ENCODE peak calls at places on chromosome 11, in ten cellular contexts. G, M, B, A, Q, Z, T, S, D and E are unnamed samples.

GRCh38 chr11:61092280-61092766 is 10.0 kb upstream of the CD5 start:
- DNase-seq in G (no peak), M (no peak), B (no peak), A (peak; percentile 65), Q (no peak), Z (peak; percentile 43), T (no peak), S (no peak), D (peak; percentile 56), E (no peak)

GRCh38 chr11:113715273-113715672 is 9.2 kb upstream of the TMPRSS5 start:
- DNase-seq in G (no peak), M (no peak), B (no peak), A (no peak), Q (no peak), Z (no peak), T (no peak), S (no peak), D (no peak), E (no peak)

GRCh38 chr11:65224939-65225283 is 36.9 kb upstream of the POLA2 start:
- DNase-seq in G (peak; percentile 65), M (peak; percentile 39), B (no peak), A (no peak), Q (peak; percentile 79), Z (no peak), T (no peak), S (no peak), D (no peak), E (no peak)

GRCh38 chr11:75436806-75437205 is 3.8 kb upstream of the KLHL35 start:
- DNase-seq in G (no peak), M (no peak), B (no peak), A (no peak), Q (no peak), Z (no peak), T (no peak), S (no peak), D (no peak), E (no peak)

GRCh38 chr11:1309498-1310314 is at the start of gene TOLLIP:
- DNase-seq in G (peak; percentile 95), M (peak; percentile 42), B (peak; percentile 95), A (peak; percentile 96), Q (peak; percentile 77), Z (peak; percentile 99), T (peak; percentile 99), S (peak; percentile 95), D (peak; percentile 95), E (peak; percentile 100)

GRCh38 chr11:108286369-108286768 is 63.5 kb downstream of the ATM start:
- DNase-seq in G (no peak), M (no peak), B (no peak), A (no peak), Q (no peak), Z (no peak), T (no peak), S (no peak), D (no peak), E (no peak)

GRCh38 chr11:15146271-15147003 is 31.7 kb downstream of the INSC start:
- DNase-seq in G (no peak), M (no peak), B (no peak), A (no peak), Q (no peak), Z (no peak), T (no peak), S (no peak), D (no peak), E (no peak)

GRCh38 chr11:112961751-112962747 is 829 bp downstream of the NCAM1 start:
- DNase-seq in G (no peak), M (no peak), B (peak; percentile 50), A (no peak), Q (no peak), Z (no peak), T (peak; percentile 22), S (peak; percentile 69), D (no peak), E (peak; percentile 22)

GRCh38 chr11:6405039-6405667 is 13.7 kb downstream of the APBB1 start:
- DNase-seq in G (no peak), M (no peak), B (peak; percentile 42), A (no peak), Q (peak; percentile 70), Z (no peak), T (no peak), S (peak; percentile 84), D (no peak), E (no peak)

GRCh38 chr11:115580927-115581680 is 76.9 kb upstream of the CADM1 start:
- DNase-seq in G (no peak), M (no peak), B (no peak), A (no peak), Q (no peak), Z (no peak), T (no peak), S (no peak), D (no peak), E (peak; percentile 48)

GRCh38 chr11:111119751-111120150 is 125.8 kb upstream of the POU2AF2 start:
- DNase-seq in G (no peak), M (no peak), B (no peak), A (no peak), Q (no peak), Z (no peak), T (no peak), S (no peak), D (no peak), E (no peak)

GRCh38 chr11:64998690-64999431 is 2.1 kb upstream of the BATF2 start:
- DNase-seq in G (no peak), M (no peak), B (no peak), A (no peak), Q (no peak), Z (no peak), T (no peak), S (no peak), D (no peak), E (no peak)

GRCh38 chr11:76765863-76766350 is 17.2 kb upstream of the TSKU start:
- DNase-seq in G (no peak), M (no peak), B (no peak), A (no peak), Q (no peak), Z (no peak), T (no peak), S (no peak), D (no peak), E (no peak)

GRCh38 chr11:7869467-7869866 is 61.6 kb downstream of the OR10A6 start:
- DNase-seq in G (no peak), M (no peak), B (no peak), A (no peak), Q (no peak), Z (no peak), T (no peak), S (no peak), D (no peak), E (no peak)